ENCODE peak calls at places on chromosomes 1 and 21, in seven cellular contexts. C, V, Q, I, D, K and W are unnamed samples. For H3K27me3, the result is how much of the 10 kb centered on the place peaks cover.

GRCh38 chr1:48761411-48761810 is 15.3 kb downstream of the BEND5 start:
- DNase-seq in D (peak), V (no peak), Q (peak), K (no peak), C (no peak), I (no peak), W (no peak)

GRCh38 chr1:23930861-23931471 is 17.8 kb upstream of the CNR2 start:
- DNase-seq in I (no peak), Q (peak), V (no peak), K (peak), C (peak), D (peak), W (no peak)

GRCh38 chr1:54577612-54578011 is 29.6 kb downstream of the ACOT11 start:
- DNase-seq in Q (peak), D (peak), I (no peak), V (no peak), K (peak), C (peak), W (no peak)

GRCh38 chr1:6028042-6028895 is 17.4 kb upstream of the KCNAB2 start:
- DNase-seq in K (peak), D (peak), I (no peak), V (no peak), Q (no peak), C (peak), W (no peak)

GRCh38 chr1:35708179-35708891 is 10.3 kb downstream of the C1orf216 start:
- DNase-seq in K (peak), C (no peak), D (no peak), Q (peak), V (no peak), I (peak), W (peak)

GRCh38 chr1:213905315-213905714 is 82.5 kb upstream of the PROX1 start:
- DNase-seq in I (no peak), Q (no peak), V (no peak), K (no peak), C (no peak), D (no peak), W (peak)

GRCh38 chr1:30521261-30521865 is 202.0 kb downstream of the MATN1 start:
- DNase-seq in K (no peak), V (no peak), Q (no peak), D (no peak), I (no peak), C (no peak), W (no peak)

GRCh38 chr1:24481098-24481497 is 21.5 kb upstream of the RCAN3 start:
- DNase-seq in D (no peak), V (no peak), C (no peak), K (no peak), Q (no peak), I (peak), W (no peak)

GRCh38 chr1:202553560-202554038 is 156.7 kb downstream of the SYT2 start:
- DNase-seq in V (no peak), K (peak), C (no peak), I (peak), Q (peak), D (peak), W (no peak)

GRCh38 chr1:116997011-116997410 is 4.5 kb upstream of the CD101 start:
- DNase-seq in D (no peak), K (peak), V (no peak), I (no peak), C (no peak), Q (peak), W (no peak)

GRCh38 chr1:55428236-55428635 is 213.1 kb upstream of the USP24 start:
- DNase-seq in D (no peak), I (no peak), K (peak), Q (no peak), C (no peak), V (no peak), W (no peak)

GRCh38 chr1:76202670-76203069 is 128.1 kb downstream of the ST6GALNAC3 start:
- DNase-seq in I (no peak), K (no peak), Q (no peak), C (no peak), V (no peak), D (no peak), W (no peak)

GRCh38 chr1:231315887-231316286 is 21.8 kb downstream of the EXOC8 start:
- DNase-seq in V (peak), K (peak), D (peak), I (peak), Q (no peak), C (no peak), W (peak)

GRCh38 chr1:240947438-240948224 is 335.7 kb upstream of the GREM2 start:
- DNase-seq in C (no peak), Q (no peak), I (no peak), K (no peak), V (no peak), D (no peak), W (no peak)

GRCh38 chr1:183368213-183369108 is 49.7 kb downstream of the NMNAT2 start:
- DNase-seq in V (no peak), K (no peak), I (peak), C (no peak), D (no peak), Q (no peak), W (no peak)

GRCh38 chr1:93619507-93620168 is 62.0 kb downstream of the BCAR3 start:
- DNase-seq in I (no peak), D (no peak), K (no peak), C (no peak), V (no peak), Q (no peak), W (no peak)

GRCh38 chr1:31579374-31579773 is 3.1 kb downstream of the TINAGL1 start:
- DNase-seq in C (peak), K (peak), V (no peak), D (no peak), I (peak), Q (no peak), W (no peak)

GRCh38 chr1:163066168-163066567 is 3.0 kb upstream of the RGS4 start:
- DNase-seq in I (no peak), D (no peak), C (no peak), Q (no peak), K (no peak), V (no peak), W (no peak)

GRCh38 chr1:150976401-150976821 is 1.8 kb upstream of the CERS2 start:
- DNase-seq in I (peak), V (no peak), D (no peak), Q (no peak), K (no peak), C (no peak), W (peak)

GRCh38 chr21:16773206-16773605 is 739.6 kb upstream of the CXADR start:
- DNase-seq in Q (peak), D (peak), I (peak), C (no peak), V (no peak), K (peak), W (no peak)

DNA sequence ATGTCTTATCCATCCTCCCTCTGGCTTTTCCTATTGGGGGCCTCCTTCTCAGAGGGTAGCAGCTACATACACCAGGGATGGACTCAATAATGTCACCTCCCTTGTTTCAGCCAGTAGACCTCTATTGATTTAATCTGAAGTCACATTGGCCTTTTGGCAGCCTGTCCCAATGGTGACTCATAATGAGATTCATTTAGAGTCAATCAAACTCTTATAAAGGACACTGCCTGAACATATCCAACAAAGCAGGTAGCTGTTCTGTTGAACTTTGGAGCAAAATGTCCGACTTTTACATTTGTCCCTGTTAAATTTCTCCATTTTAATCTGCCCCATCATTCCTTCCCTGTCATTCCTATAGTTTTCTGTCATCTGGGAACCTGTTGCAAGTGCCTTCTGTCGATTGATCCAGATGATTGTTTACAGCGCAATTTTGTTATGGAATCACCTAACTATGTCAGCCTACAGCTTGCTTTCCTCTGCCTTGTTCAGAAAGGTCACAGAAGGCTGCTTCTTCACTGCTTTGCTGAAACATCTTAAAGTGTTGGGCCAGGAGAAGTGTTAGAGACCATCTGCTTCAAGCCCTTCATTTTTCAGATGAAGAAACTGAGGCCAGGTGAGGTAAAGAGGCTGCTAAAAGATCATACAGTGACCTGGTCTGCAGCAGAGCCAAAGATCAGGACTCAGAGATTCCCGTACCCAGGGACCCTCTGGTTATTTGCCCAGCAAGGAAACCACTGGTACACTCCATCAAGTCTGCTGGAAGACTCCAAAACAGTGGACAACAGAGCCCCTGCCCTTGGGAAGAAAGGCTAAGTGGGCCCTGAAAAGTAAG is 106.0 kb downstream of the ETS2 start:
- DNase-seq in V (no peak), K (no peak), C (no peak), I (no peak), Q (no peak), D (no peak), W (no peak)
- H3K4me3 ChIP-seq in V (no peak), K (no peak), C (no peak), I (no peak), Q (no peak), D (no peak), W (no peak)

GRCh38 chr1:98205291-98206017 is 284.6 kb upstream of the DPYD start:
- DNase-seq in K (no peak), I (peak), D (no peak), V (peak), C (no peak), Q (no peak), W (peak)

GRCh38 chr1:98201640-98202039 is 280.8 kb upstream of the DPYD start:
- DNase-seq in D (peak), K (peak), Q (peak), I (no peak), V (no peak), C (no peak), W (no peak)

DNA sequence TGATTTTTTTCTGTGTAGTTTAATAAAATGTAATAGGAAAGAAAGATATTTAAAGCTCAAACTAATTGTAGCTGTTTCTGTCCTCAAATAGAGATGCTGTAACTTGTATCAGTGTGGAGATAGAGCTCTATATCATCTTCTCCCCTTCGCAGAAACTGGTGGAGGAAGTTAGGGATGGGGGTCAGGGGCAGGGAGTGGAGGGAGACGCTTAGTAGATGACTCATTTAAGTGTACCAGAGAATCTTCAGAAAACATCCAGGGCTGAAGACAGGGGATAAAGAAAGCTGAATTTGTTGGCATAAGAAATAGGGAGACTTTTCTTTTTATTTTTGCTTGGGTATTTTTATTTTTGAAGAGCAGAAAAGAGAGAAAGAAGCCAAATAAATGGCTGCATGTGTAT is 282.6 kb upstream of the DPYD start:
- DNase-seq in V (no peak), K (peak), I (peak), D (peak), C (no peak), Q (peak), W (no peak)
- H3K27me3 ChIP-seq in V (under half), K (under half), I (under half), D (under half), C (under half), Q (under half), W (half or more)

GRCh38 chr1:27343639-27344025 is 1.8 kb downstream of the SYTL1 start:
- DNase-seq in K (no peak), Q (no peak), C (no peak), V (no peak), I (no peak), D (no peak), W (no peak)

GRCh38 chr1:27342778-27343638 is 1.2 kb downstream of the SYTL1 start:
- DNase-seq in Q (no peak), C (peak), D (no peak), I (no peak), K (no peak), V (no peak), W (peak)

GRCh38 chr1:27339213-27339612 is 2.6 kb upstream of the SYTL1 start:
- DNase-seq in V (no peak), Q (no peak), C (no peak), D (no peak), I (no peak), K (no peak), W (no peak)

GRCh38 chr1:27342391-27342777 is 562 bp downstream of the SYTL1 start:
- DNase-seq in Q (no peak), I (no peak), C (no peak), K (no peak), D (no peak), V (no peak), W (peak)

DNA sequence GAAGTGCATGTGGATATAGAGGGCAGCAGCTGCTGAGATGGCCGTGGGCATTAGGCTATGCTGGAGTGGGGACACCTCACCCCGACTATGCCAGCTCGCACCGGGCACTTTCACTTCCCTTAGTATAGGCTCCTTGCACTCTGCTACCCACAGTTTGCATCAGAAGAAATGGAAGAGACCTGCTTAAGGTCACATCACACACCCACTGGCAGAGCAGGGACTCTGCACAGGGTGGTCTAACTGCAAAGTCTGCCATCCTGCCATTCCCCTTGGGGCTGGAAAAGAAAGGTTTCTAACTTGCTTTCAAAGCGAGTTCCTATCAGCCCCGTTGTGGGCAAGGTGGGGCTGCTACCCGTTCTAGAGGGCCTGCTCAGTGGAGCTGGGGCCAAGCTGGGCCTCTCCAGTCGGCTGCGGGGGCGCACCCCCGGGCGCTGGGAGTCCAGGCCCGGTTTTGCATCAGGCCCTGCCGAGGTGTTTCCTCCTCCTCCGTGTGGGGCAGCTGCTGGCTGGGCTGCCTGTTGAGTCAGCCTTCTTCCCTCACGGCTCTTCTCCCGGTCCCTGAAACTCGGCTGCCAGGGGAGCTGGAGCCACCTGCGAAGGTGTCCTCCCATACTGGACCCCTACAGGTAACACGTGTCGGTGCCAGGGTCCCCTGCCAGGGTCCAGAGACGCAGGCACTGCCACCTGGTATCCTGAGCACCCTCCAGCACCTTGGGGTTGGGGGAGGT is at the start of gene SYTL1:
- DNase-seq in D (peak), Q (peak), I (peak), V (no peak), K (peak), C (peak), W (peak)
- H3K4me3 ChIP-seq in D (no peak), Q (no peak), I (no peak), V (peak), K (peak), C (peak), W (peak)

GRCh38 chr1:2454227-2454626 is 21.9 kb upstream of the PLCH2 start:
- DNase-seq in V (no peak), Q (no peak), K (no peak), D (no peak), I (no peak), C (no peak), W (no peak)
- H3K27me3 ChIP-seq in V (under half), Q (under half), K (under half), D (under half), I (under half), C (under half), W (under half)

DNA sequence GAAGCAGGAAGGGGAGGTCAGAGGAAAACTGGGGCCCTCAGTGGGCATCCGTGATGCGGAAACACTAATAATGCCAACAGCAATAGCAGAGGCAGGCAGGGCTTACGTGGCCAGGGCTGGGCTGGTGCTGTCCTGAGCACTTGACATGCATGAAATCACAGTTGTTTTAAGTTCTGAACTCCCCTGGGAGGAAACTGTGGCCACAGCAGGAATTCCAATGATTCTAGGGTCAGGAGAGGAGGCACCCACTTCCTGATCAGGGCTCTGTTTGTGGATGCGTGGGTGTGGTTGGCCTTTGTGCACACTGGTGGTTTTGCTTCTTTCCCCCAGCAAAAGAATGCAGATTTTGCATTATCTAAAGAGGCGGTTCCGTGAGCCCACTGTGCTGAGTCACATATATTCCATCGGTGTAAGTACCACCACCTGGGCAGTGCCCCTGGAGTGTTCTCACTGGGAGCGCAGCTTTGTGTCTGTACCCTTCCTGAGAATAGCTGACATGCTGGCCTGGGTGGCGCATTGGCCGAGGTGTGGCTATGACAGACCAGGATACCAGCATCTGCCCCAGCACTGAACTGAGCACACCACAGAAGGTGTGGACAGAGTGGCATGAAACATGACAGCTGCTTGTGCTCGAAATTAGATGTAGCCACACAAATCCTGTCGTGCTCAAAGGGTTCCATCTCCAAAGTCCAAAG is 71.0 kb downstream of the PDE9A start:
- DNase-seq in D (peak), V (no peak), K (peak), Q (peak), I (no peak), C (no peak), W (no peak)
- H3K4me3 ChIP-seq in D (no peak), V (no peak), K (no peak), Q (no peak), I (no peak), C (no peak), W (no peak)

DNA sequence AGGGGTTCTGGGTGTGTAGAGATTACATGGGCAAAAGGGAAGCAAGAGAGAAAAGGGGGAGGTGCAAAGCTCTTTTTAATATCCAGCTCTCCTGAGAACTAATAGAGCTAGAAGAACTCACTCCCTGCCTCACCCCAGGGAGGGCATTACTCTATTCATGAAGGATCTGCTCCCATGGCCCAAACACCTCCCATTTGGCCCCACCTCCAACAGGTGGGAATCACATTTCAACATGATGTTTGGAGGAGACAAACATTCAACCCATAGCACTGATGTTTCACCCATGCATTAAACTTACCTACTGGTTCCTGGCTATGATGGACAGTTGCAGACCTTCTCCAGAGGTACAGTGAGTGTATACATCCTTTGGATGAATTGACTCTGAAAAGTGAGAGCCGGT is 7.3 kb upstream of the JUN start:
- DNase-seq in C (no peak), Q (no peak), V (no peak), K (no peak), D (no peak), I (no peak), W (no peak)
- H3K27me3 ChIP-seq in C (under half), Q (under half), V (under half), K (under half), D (under half), I (under half), W (under half)

GRCh38 chr1:103496014-103496635 is 29.4 kb upstream of the RNPC3 start:
- DNase-seq in D (peak), I (no peak), K (peak), V (no peak), C (no peak), Q (peak), W (no peak)

GRCh38 chr1:103492003-103492665 is 33.4 kb upstream of the RNPC3 start:
- DNase-seq in K (no peak), V (no peak), I (no peak), Q (no peak), D (no peak), C (no peak), W (no peak)

GRCh38 chr1:103497404-103497803 is 28.1 kb upstream of the RNPC3 start:
- DNase-seq in C (no peak), K (no peak), D (no peak), Q (no peak), V (no peak), I (peak), W (no peak)
- H3K4me3 ChIP-seq in C (no peak), K (no peak), D (no peak), Q (no peak), V (no peak), I (no peak), W (no peak)